ENCODE peak calls at places on chromosomes 4 and X, in nine cellular contexts. Q is GM12864, R is left ventricle myocardium inferior, L is foreskin keratinocyte, J is tibial artery, X is fibroblast of mammary gland, A is Caco-2, S is choroid plexus epithelial cell, O is brain microvascular endothelial cell. D is an unnamed sample.

GRCh38 chrX:154477891-154478477 is 1.1 kb downstream of the LAGE3 start:
- DNase-seq in Q (no peak), R (no peak), L (no peak), J (no peak), X (no peak), A (no peak), S (no peak), O (no peak), D (no peak)

GRCh38 chrX:24494544-24495113 is 29.5 kb downstream of the PDK3 start:
- DNase-seq in Q (no peak), R (no peak), L (peak), J (no peak), X (peak), A (no peak), S (peak), O (peak), D (no peak)

GRCh38 chr4:32140636-32141035 is 1420.5 kb downstream of the PCDH7 start:
- DNase-seq in Q (no peak), R (no peak), L (peak), J (no peak), X (peak), A (no peak), S (peak), O (peak), D (peak)

GRCh38 chr4:107138433-107138832 is 102.3 kb upstream of the DKK2 start:
- DNase-seq in Q (no peak), R (no peak), L (no peak), J (no peak), X (no peak), A (no peak), S (no peak), O (no peak), D (no peak)

GRCh38 chr4:5970381-5971076 is 47.7 kb downstream of the C4orf50 start:
- DNase-seq in Q (no peak), R (no peak), L (no peak), J (peak), X (no peak), A (no peak), S (no peak), O (no peak), D (no peak)

GRCh38 chr4:6332042-6332668 is 62.5 kb downstream of the WFS1 start:
- DNase-seq in Q (no peak), R (no peak), L (no peak), J (no peak), X (peak), A (peak), S (peak), O (peak), D (peak)

GRCh38 chrX:68669094-68669830 is 21.8 kb downstream of the STARD8 start:
- DNase-seq in Q (no peak), R (no peak), L (no peak), J (no peak), X (peak), A (no peak), S (no peak), O (no peak), D (no peak)

GRCh38 chrX:151004085-151004484 is 20.9 kb downstream of the HMGB3 start:
- DNase-seq in Q (no peak), R (no peak), L (no peak), J (no peak), X (peak), A (no peak), S (no peak), O (no peak), D (no peak)

GRCh38 chr4:94897023-94897422 is 139.3 kb downstream of the BMPR1B start:
- DNase-seq in Q (no peak), R (no peak), L (no peak), J (no peak), X (no peak), A (no peak), S (peak), O (no peak), D (no peak)

GRCh38 chrX:37380920-37381319 is 31.8 kb downstream of the PRRG1 start:
- DNase-seq in Q (no peak), R (no peak), L (peak), J (no peak), X (peak), A (no peak), S (peak), O (peak), D (no peak)

GRCh38 chr4:123390846-123391456 is 5.6 kb upstream of the SPRY1 start:
- DNase-seq in Q (no peak), R (no peak), L (no peak), J (no peak), X (peak), A (peak), S (peak), O (no peak), D (no peak)

GRCh38 chr4:120000591-120001296 is 65.9 kb downstream of the MAD2L1 start:
- DNase-seq in Q (no peak), R (no peak), L (no peak), J (no peak), X (no peak), A (no peak), S (no peak), O (no peak), D (no peak)

GRCh38 chr4:155738548-155738947 is 20.3 kb upstream of the GUCY1B1 start:
- DNase-seq in Q (no peak), R (no peak), L (no peak), J (no peak), X (peak), A (no peak), S (no peak), O (no peak), D (no peak)

GRCh38 chrX:117977521-117977920 is 139.1 kb downstream of the KLHL13 start:
- DNase-seq in Q (no peak), R (no peak), L (no peak), J (no peak), X (no peak), A (no peak), S (no peak), O (no peak), D (no peak)

GRCh38 chrX:148192547-148192946 is 211.4 kb downstream of the FMR1NB start:
- DNase-seq in Q (no peak), R (no peak), L (no peak), J (no peak), X (no peak), A (no peak), S (no peak), O (no peak), D (no peak)

GRCh38 chrX:19272452-19272851 is 71.3 kb upstream of the PDHA1 start:
- DNase-seq in Q (no peak), R (no peak), L (peak), J (no peak), X (peak), A (no peak), S (peak), O (no peak), D (no peak)

DNA sequence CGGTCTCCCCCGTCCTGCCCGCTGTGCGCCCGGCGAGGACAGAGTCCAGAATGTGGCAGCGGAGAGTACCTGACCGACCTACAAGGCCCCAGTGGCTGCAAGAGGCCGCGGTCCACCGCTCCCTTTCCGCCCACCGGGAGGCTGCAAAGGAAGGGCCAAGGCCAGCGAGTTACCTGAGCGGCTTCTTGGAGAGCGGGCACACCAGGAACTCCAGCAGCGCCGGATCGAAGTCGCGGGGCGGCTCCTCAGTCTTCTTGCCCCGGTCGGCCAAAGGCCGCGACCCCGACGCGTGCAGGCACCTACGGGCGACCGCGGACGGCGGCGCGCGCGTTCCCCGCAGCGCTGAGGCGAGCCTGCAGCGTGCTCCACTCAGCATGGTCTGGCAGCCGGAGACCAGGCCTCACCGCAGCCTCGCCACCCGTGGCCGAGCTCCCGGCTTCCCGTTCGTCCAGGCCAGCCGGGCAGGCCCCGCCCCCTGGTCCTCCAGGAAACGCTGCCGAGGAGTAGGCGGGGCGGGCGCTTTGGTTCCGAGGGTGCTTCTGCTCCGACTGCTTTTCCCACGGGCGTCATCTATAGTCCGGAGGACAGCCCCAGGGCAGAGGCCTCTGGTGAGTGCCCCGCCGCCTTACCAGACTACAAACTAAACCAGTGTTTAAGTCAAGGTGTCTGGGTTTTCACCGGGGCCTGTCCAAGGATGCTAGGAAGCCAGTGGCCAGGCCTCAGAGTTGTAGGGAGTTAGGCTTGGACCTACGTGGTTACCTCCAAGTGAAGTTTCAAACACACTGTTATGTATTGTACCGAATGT is at the start of gene PYURF:
- DNase-seq in Q (peak), R (peak), L (peak), J (peak), X (peak), A (peak), S (peak), O (peak), D (peak)
- TF ChIP-seq CTCF in Q (no peak), R (no peak), L (no peak), J (no peak), X (no peak), A (no peak), S (no peak), O (no peak), D (no peak)

GRCh38 chr4:138910914-138911336 is 104.7 kb upstream of the NOCT start:
- DNase-seq in Q (no peak), R (peak), L (peak), J (peak), X (peak), A (peak), S (peak), O (peak), D (no peak)
- TF ChIP-seq CTCF in Q (no peak), R (no peak), L (no peak), J (no peak), X (no peak), A (no peak), S (no peak), O (no peak), D (no peak)

GRCh38 chr4:54165438-54165837 is 63.7 kb upstream of the PDGFRA start:
- DNase-seq in Q (no peak), R (no peak), L (peak), J (no peak), X (peak), A (peak), S (peak), O (peak), D (no peak)
- TF ChIP-seq CTCF in Q (no peak), R (no peak), L (peak), J (no peak), X (peak), A (no peak), S (peak), O (no peak), D (no peak)

GRCh38 chr4:887034-887763 is 44.9 kb downstream of the GAK start:
- DNase-seq in Q (no peak), R (no peak), L (no peak), J (no peak), X (no peak), A (no peak), S (no peak), O (no peak), D (no peak)

GRCh38 chr4:886244-886643 is 45.9 kb downstream of the GAK start:
- DNase-seq in Q (no peak), R (no peak), L (no peak), J (no peak), X (no peak), A (no peak), S (no peak), O (no peak), D (no peak)

GRCh38 chr4:889516-889915 is 42.6 kb downstream of the GAK start:
- DNase-seq in Q (no peak), R (no peak), L (no peak), J (no peak), X (no peak), A (no peak), S (no peak), O (no peak), D (no peak)

GRCh38 chr4:890036-890695 is 42.0 kb downstream of the GAK start:
- DNase-seq in Q (no peak), R (no peak), L (no peak), J (no peak), X (no peak), A (no peak), S (no peak), O (no peak), D (no peak)

DNA sequence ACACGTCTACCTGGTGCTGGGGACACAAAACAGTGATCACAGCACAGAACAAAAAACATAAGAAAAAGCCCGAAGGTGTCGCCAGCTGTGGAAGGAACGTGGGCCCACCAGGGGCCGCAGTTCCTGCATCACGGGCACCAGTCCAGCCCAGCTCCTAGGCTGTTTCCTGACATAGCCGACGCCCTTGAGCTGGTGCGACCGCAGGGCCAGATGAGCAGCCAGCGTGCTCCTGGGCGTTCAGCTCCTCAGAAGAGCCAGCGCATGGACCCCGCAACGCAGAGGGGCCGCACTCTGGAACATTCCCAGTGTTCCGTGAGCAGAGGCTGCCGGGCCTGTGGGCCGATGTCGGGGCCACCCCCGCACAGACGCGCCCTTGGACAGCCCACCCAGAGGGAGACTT is 44.1 kb downstream of the GAK start:
- DNase-seq in Q (no peak), R (no peak), L (no peak), J (no peak), X (no peak), A (no peak), S (no peak), O (no peak), D (no peak)
- TF ChIP-seq CTCF in Q (no peak), R (no peak), L (no peak), J (no peak), X (no peak), A (no peak), S (no peak), O (no peak), D (no peak)

DNA sequence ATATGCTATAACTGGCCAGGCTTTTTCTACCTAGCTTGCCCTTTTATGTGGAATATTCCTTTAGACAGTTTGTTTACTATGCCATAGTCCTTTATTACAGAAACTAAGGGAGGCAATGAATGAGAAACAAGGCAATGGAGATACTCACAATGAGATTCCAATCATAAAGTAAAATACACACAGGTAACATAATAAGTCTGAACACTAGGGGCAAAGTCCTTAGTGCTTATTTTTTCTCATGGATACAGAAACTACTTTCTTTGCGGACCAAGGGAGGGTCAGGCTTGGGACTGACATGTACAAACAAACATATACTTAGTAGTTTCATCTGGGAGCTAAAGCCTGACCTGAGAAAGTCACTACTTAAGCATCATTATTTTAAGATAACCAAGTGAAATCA is 16.0 kb upstream of the UGT8 start:
- DNase-seq in Q (no peak), R (no peak), L (no peak), J (no peak), X (no peak), A (peak), S (no peak), O (no peak), D (no peak)
- TF ChIP-seq CTCF in Q (no peak), R (no peak), L (no peak), J (no peak), X (no peak), A (no peak), S (no peak), O (peak), D (no peak)

GRCh38 chrX:80181079-80181478 is 166.5 kb downstream of the TBX22 start:
- DNase-seq in Q (no peak), R (no peak), L (no peak), J (no peak), X (no peak), A (no peak), S (no peak), O (no peak), D (no peak)
- TF ChIP-seq CTCF in Q (no peak), R (peak), L (no peak), J (no peak), X (peak), A (no peak), S (no peak), O (no peak), D (peak)

DNA sequence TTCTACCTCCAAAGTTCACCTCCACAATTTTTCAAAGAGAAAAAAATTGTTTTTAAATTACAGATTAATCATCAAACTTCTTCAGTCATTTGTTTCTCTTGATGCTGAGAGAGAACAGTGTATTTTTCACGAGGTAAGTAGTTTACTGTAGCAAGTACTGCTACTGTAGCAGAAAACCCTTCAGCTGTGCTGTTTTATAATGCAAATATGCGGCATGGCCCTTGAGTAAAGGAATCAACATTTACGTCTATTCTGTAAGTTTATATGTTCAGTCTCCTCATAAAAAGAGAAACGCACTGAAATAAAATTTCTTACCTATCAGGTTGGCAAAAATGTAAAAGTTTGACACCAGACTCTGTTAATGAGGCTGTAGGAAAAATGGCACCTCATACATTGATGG is 399.0 kb downstream of the NKX6-1 start:
- DNase-seq in Q (no peak), R (no peak), L (no peak), J (no peak), X (no peak), A (no peak), S (no peak), O (no peak), D (no peak)
- TF ChIP-seq CTCF in Q (no peak), R (no peak), L (no peak), J (no peak), X (no peak), A (no peak), S (no peak), O (no peak), D (no peak)

DNA sequence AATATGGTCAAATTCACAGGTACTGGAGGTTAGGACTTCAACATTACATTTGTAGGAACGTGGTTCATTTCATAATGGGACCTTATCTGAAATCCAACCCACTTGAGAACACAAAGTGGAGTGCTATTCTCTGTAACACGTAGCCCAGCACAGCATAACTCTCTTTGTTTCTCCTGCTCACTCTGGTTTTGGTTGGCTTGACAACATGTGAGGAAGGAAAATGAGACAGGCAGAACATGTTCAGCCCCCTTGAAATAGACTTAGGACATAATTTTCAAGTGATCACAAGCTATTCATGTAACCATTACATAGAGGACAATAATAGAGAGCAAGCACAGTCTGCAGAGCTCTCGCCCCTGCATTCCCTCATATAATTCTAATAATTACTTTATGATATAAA is 115.1 kb upstream of the SMIM10 start:
- DNase-seq in Q (no peak), R (no peak), L (no peak), J (no peak), X (no peak), A (no peak), S (no peak), O (no peak), D (no peak)
- TF ChIP-seq CTCF in Q (no peak), R (no peak), L (no peak), J (no peak), X (no peak), A (no peak), S (no peak), O (no peak), D (no peak)

GRCh38 chr4:139619644-139620043 is 46.0 kb upstream of the MGST2 start:
- DNase-seq in Q (no peak), R (no peak), L (no peak), J (no peak), X (peak), A (no peak), S (peak), O (peak), D (no peak)
- TF ChIP-seq CTCF in Q (peak), R (peak), L (peak), J (no peak), X (peak), A (peak), S (peak), O (peak), D (peak)

DNA sequence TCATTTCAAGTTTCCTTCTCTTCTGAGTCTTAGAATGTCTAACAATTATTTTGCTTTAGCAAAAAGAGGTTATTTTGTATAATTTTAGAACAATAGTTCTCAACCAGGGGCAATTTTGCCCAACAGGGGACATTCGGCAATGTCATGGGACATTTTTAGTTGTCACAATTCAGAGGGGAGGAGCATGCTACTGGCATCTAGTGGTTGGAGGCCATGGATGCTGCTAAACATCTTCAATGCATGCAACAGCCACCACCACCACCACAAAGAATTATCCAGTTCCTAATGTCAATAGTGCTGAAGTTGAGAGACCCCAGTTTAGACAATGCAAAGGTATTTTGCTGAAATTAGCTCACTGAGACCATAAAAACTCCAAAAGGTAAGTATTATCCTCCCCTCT is 122.5 kb downstream of the ARHGAP6 start:
- DNase-seq in Q (no peak), R (no peak), L (no peak), J (no peak), X (no peak), A (no peak), S (no peak), O (no peak), D (no peak)
- TF ChIP-seq CTCF in Q (peak), R (no peak), L (no peak), J (no peak), X (no peak), A (no peak), S (no peak), O (no peak), D (peak)

D was measured in GM13977.